ENCODE peak calls at places on chromosomes 16 and 17, in eight cellular contexts. One of them, this sample, is unnamed.

GRCh38 chr17:73767696-73768095 is 123.5 kb upstream of the SDK2 start:
- DNase-seq in HCT116: no peak
- DNase-seq in HepG2: no peak
- DNase-seq in GM23338: no peak
- DNase-seq in endothelial cell of umbilical vein: no peak
- DNase-seq in GM12878: no peak
- DNase-seq in K562: no peak
- DNase-seq in H1: no peak
- DNase-seq in this sample: no peak

GRCh38 chr17:50380369-50381259 is 7.6 kb downstream of the EME1 start:
- DNase-seq in HCT116: no peak
- DNase-seq in HepG2: no peak
- DNase-seq in GM23338: peak
- DNase-seq in endothelial cell of umbilical vein: no peak
- DNase-seq in GM12878: no peak
- DNase-seq in K562: no peak
- DNase-seq in H1: no peak
- DNase-seq in this sample: no peak

GRCh38 chr16:83901101-83901500 is 2.2 kb downstream of the MLYCD start:
- DNase-seq in HCT116: no peak
- DNase-seq in HepG2: no peak
- DNase-seq in GM23338: no peak
- DNase-seq in endothelial cell of umbilical vein: no peak
- DNase-seq in GM12878: no peak
- DNase-seq in K562: no peak
- DNase-seq in H1: no peak
- DNase-seq in this sample: no peak

GRCh38 chr17:8160224-8160577 is 2.5 kb downstream of the VAMP2 start:
- DNase-seq in HCT116: no peak
- DNase-seq in HepG2: no peak
- DNase-seq in GM23338: no peak
- DNase-seq in endothelial cell of umbilical vein: no peak
- DNase-seq in GM12878: no peak
- DNase-seq in K562: no peak
- DNase-seq in H1: no peak
- DNase-seq in this sample: no peak

GRCh38 chr16:48542020-48542473 is 67.9 kb downstream of the N4BP1 start:
- DNase-seq in HCT116: no peak
- DNase-seq in HepG2: no peak
- DNase-seq in GM23338: peak
- DNase-seq in endothelial cell of umbilical vein: peak
- DNase-seq in GM12878: no peak
- DNase-seq in K562: no peak
- DNase-seq in H1: no peak
- DNase-seq in this sample: no peak

GRCh38 chr16:53504665-53505064 is 1.7 kb upstream of the AKTIP start:
- DNase-seq in HCT116: no peak
- DNase-seq in HepG2: no peak
- DNase-seq in GM23338: no peak
- DNase-seq in endothelial cell of umbilical vein: peak
- DNase-seq in GM12878: no peak
- DNase-seq in K562: no peak
- DNase-seq in H1: no peak
- DNase-seq in this sample: no peak

GRCh38 chr16:17470002-17470870 is 524 bp downstream of the XYLT1 start:
- DNase-seq in HCT116: no peak
- DNase-seq in HepG2: no peak
- DNase-seq in GM23338: no peak
- DNase-seq in endothelial cell of umbilical vein: no peak
- DNase-seq in GM12878: no peak
- DNase-seq in K562: no peak
- DNase-seq in H1: no peak
- DNase-seq in this sample: no peak

GRCh38 chr17:74639704-74640142 is 16.2 kb upstream of the CD300E start:
- DNase-seq in HCT116: no peak
- DNase-seq in HepG2: no peak
- DNase-seq in GM23338: no peak
- DNase-seq in endothelial cell of umbilical vein: no peak
- DNase-seq in GM12878: peak
- DNase-seq in K562: no peak
- DNase-seq in H1: no peak
- DNase-seq in this sample: no peak

GRCh38 chr17:41523787-41524186 is 4.3 kb downstream of the KRT19 start:
- DNase-seq in HCT116: peak
- DNase-seq in HepG2: no peak
- DNase-seq in GM23338: no peak
- DNase-seq in endothelial cell of umbilical vein: no peak
- DNase-seq in GM12878: no peak
- DNase-seq in K562: no peak
- DNase-seq in H1: no peak
- DNase-seq in this sample: no peak

GRCh38 chr17:38871992-38872605 is 2.2 kb downstream of the LASP1 start:
- DNase-seq in HCT116: no peak
- DNase-seq in HepG2: no peak
- DNase-seq in GM23338: no peak
- DNase-seq in endothelial cell of umbilical vein: no peak
- DNase-seq in GM12878: no peak
- DNase-seq in K562: no peak
- DNase-seq in H1: no peak
- DNase-seq in this sample: no peak

GRCh38 chr17:36777118-36777517 is 160.2 kb upstream of the LHX1 start:
- DNase-seq in HCT116: no peak
- DNase-seq in HepG2: no peak
- DNase-seq in GM23338: peak
- DNase-seq in endothelial cell of umbilical vein: no peak
- DNase-seq in GM12878: no peak
- DNase-seq in K562: peak
- DNase-seq in H1: no peak
- DNase-seq in this sample: no peak

GRCh38 chr17:8884336-8884990 is 17.0 kb upstream of the PIK3R6 start:
- DNase-seq in HCT116: no peak
- DNase-seq in HepG2: no peak
- DNase-seq in GM23338: no peak
- DNase-seq in endothelial cell of umbilical vein: no peak
- DNase-seq in GM12878: no peak
- DNase-seq in K562: no peak
- DNase-seq in H1: no peak
- DNase-seq in this sample: no peak

GRCh38 chr17:67068999-67069398 is 24.6 kb downstream of the CACNG1 start:
- DNase-seq in HCT116: no peak
- DNase-seq in HepG2: no peak
- DNase-seq in GM23338: no peak
- DNase-seq in endothelial cell of umbilical vein: no peak
- DNase-seq in GM12878: no peak
- DNase-seq in K562: no peak
- DNase-seq in H1: no peak
- DNase-seq in this sample: no peak

GRCh38 chr16:50040028-50040427 is 15.0 kb downstream of the CNEP1R1 start:
- DNase-seq in HCT116: no peak
- DNase-seq in HepG2: peak
- DNase-seq in GM23338: peak
- DNase-seq in endothelial cell of umbilical vein: no peak
- DNase-seq in GM12878: no peak
- DNase-seq in K562: no peak
- DNase-seq in H1: no peak
- DNase-seq in this sample: no peak

GRCh38 chr17:68953340-68953997 is 1.7 kb downstream of the ABCA8 start:
- DNase-seq in HCT116: no peak
- DNase-seq in HepG2: no peak
- DNase-seq in GM23338: no peak
- DNase-seq in endothelial cell of umbilical vein: no peak
- DNase-seq in GM12878: no peak
- DNase-seq in K562: no peak
- DNase-seq in H1: no peak
- DNase-seq in this sample: no peak

GRCh38 chr16:19595043-19595767 is 39.7 kb downstream of the VPS35L start:
- DNase-seq in HCT116: no peak
- DNase-seq in HepG2: no peak
- DNase-seq in GM23338: no peak
- DNase-seq in endothelial cell of umbilical vein: peak
- DNase-seq in GM12878: no peak
- DNase-seq in K562: no peak
- DNase-seq in H1: no peak
- DNase-seq in this sample: no peak

GRCh38 chr17:7843536-7844291 is 9.7 kb downstream of the KDM6B start:
- DNase-seq in HCT116: no peak
- DNase-seq in HepG2: peak
- DNase-seq in GM23338: peak
- DNase-seq in endothelial cell of umbilical vein: peak
- DNase-seq in GM12878: peak
- DNase-seq in K562: peak
- DNase-seq in H1: no peak
- DNase-seq in this sample: no peak

GRCh38 chr17:79776378-79777165 is 1.4 kb upstream of the CBX2 start:
- DNase-seq in HCT116: no peak
- DNase-seq in HepG2: peak
- DNase-seq in GM23338: peak
- DNase-seq in endothelial cell of umbilical vein: peak
- DNase-seq in GM12878: no peak
- DNase-seq in K562: no peak
- DNase-seq in H1: no peak
- DNase-seq in this sample: no peak
- TF ChIP-seq EZH2 in HCT116: no peak
- TF ChIP-seq EZH2 in HepG2: no peak
- TF ChIP-seq EZH2 in GM23338: no peak
- TF ChIP-seq EZH2 in endothelial cell of umbilical vein: no peak
- TF ChIP-seq EZH2 in GM12878: no peak
- TF ChIP-seq EZH2 in K562: no peak
- TF ChIP-seq EZH2 in H1: no peak
- TF ChIP-seq EZH2 in this sample: no peak

GRCh38 chr17:82505296-82505695 is 14.2 kb upstream of the FOXK2 start:
- DNase-seq in HCT116: no peak
- DNase-seq in HepG2: no peak
- DNase-seq in GM23338: no peak
- DNase-seq in endothelial cell of umbilical vein: no peak
- DNase-seq in GM12878: no peak
- DNase-seq in K562: no peak
- DNase-seq in H1: no peak
- DNase-seq in this sample: no peak

GRCh38 chr17:82497483-82498405 is 21.8 kb upstream of the FOXK2 start:
- DNase-seq in HCT116: no peak
- DNase-seq in HepG2: no peak
- DNase-seq in GM23338: peak
- DNase-seq in endothelial cell of umbilical vein: peak
- DNase-seq in GM12878: no peak
- DNase-seq in K562: peak
- DNase-seq in H1: no peak
- DNase-seq in this sample: no peak

GRCh38 chr17:82503094-82503727 is 16.3 kb upstream of the FOXK2 start:
- DNase-seq in HCT116: no peak
- DNase-seq in HepG2: peak
- DNase-seq in GM23338: no peak
- DNase-seq in endothelial cell of umbilical vein: no peak
- DNase-seq in GM12878: no peak
- DNase-seq in K562: no peak
- DNase-seq in H1: no peak
- DNase-seq in this sample: no peak

GRCh38 chr17:82503728-82504308 is 15.7 kb upstream of the FOXK2 start:
- DNase-seq in HCT116: no peak
- DNase-seq in HepG2: no peak
- DNase-seq in GM23338: no peak
- DNase-seq in endothelial cell of umbilical vein: no peak
- DNase-seq in GM12878: no peak
- DNase-seq in K562: no peak
- DNase-seq in H1: no peak
- DNase-seq in this sample: no peak

DNA sequence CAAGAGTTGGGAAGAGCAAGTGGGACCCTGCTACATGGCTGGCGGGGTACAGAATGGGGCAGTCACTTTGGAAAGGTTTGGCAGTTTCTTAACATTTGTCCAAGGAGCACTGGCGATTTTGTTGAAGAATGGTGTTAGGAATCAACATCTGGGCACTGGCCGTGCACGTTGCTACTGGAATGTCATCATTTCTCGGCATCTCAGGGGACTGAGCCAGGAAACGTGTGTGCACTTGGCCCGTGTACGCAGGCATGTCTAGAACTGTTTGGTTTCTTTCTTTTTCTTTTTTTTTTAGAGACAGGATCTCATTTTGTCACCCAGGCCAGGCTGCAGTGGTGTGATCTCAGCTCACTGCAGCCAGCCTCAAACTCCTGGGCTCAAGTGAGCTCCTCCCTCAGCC is 17.3 kb upstream of the FOXK2 start:
- DNase-seq in HCT116: no peak
- DNase-seq in HepG2: no peak
- DNase-seq in GM23338: no peak
- DNase-seq in endothelial cell of umbilical vein: no peak
- DNase-seq in GM12878: no peak
- DNase-seq in K562: no peak
- DNase-seq in H1: no peak
- DNase-seq in this sample: no peak
- TF ChIP-seq POLR2AphosphoS5 in HCT116: no peak
- TF ChIP-seq POLR2AphosphoS5 in HepG2: no peak
- TF ChIP-seq POLR2AphosphoS5 in GM23338: no peak
- TF ChIP-seq POLR2AphosphoS5 in endothelial cell of umbilical vein: no peak
- TF ChIP-seq POLR2AphosphoS5 in GM12878: no peak
- TF ChIP-seq POLR2AphosphoS5 in K562: no peak
- TF ChIP-seq POLR2AphosphoS5 in H1: no peak
- TF ChIP-seq POLR2AphosphoS5 in this sample: no peak

DNA sequence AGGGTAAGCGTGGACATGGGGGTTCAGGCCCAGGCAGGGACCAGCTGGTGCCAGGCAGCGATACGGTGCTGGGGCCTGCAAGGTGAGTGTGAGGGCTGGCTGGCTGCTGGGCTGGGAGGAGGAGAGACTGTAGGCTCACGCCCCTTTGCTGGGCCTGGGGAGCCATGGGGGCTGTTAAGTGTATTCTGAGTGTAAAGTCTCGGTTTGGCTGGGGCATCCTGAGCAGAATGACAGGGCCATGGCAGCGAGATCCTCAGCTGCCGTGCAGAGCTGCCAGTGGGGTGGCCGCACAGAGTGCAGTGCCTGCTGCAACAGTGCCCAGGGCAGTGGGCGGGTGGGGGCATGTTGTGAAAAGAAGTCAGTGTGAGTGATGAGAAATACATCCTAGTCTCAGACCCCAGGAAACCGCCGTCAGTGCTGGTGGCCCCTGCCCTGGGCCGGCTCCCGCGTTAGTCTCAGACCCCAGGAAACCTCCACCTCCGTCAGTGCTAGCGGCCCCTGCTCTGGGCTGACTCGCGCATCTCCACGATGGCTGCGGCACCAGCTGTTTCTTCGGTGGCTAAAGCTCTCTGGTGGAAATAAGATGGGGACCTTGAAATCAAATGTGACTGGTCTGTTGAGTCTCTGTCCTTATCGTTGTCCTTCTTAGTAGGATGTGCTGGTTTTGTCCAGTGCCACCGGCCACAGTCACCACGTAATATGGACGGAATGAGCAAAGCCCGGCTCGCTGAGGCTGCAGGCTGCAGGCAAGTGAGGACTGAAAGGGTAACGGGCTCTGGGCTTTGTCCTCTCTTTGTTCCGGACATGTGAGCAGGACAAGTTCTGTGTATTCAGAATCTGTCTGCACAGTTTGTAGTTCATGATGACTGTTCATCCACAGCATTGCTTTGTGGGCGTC is 22.9 kb downstream of the ACSF3 start:
- DNase-seq in HCT116: no peak
- DNase-seq in HepG2: no peak
- DNase-seq in GM23338: no peak
- DNase-seq in endothelial cell of umbilical vein: no peak
- DNase-seq in GM12878: no peak
- DNase-seq in K562: no peak
- DNase-seq in H1: no peak
- DNase-seq in this sample: no peak
- H3K4me3 ChIP-seq in HCT116: no peak
- H3K4me3 ChIP-seq in HepG2: no peak
- H3K4me3 ChIP-seq in GM23338: no peak
- H3K4me3 ChIP-seq in endothelial cell of umbilical vein: no peak
- H3K4me3 ChIP-seq in GM12878: no peak
- H3K4me3 ChIP-seq in K562: no peak
- H3K4me3 ChIP-seq in H1: no peak
- H3K4me3 ChIP-seq in this sample: no peak

GRCh38 chr16:5065813-5066212 is at the start of gene C16orf89:
- DNase-seq in HCT116: no peak
- DNase-seq in HepG2: no peak
- DNase-seq in GM23338: no peak
- DNase-seq in endothelial cell of umbilical vein: no peak
- DNase-seq in GM12878: no peak
- DNase-seq in K562: no peak
- DNase-seq in H1: no peak
- DNase-seq in this sample: no peak
- TF ChIP-seq EZH2 in HCT116: no peak
- TF ChIP-seq EZH2 in HepG2: no peak
- TF ChIP-seq EZH2 in GM23338: no peak
- TF ChIP-seq EZH2 in endothelial cell of umbilical vein: no peak
- TF ChIP-seq EZH2 in GM12878: no peak
- TF ChIP-seq EZH2 in K562: no peak
- TF ChIP-seq EZH2 in H1: no peak
- TF ChIP-seq EZH2 in this sample: no peak